ENCODE peak calls at places on chromosomes 3 and 15, in six cellular contexts. K is GM23248, H is OCI-LY7, U is hepatocyte, P is SK-N-SH, I is neural progenitor cell. N is an unnamed sample. For H3K4me1, the result is how much of the 10 kb centered on the place peaks cover.

GRCh38 chr15:100131321-100132224 is 210.2 kb downstream of the ADAMTS17 start:
- DNase-seq in K (no peak), H (no peak), U (peak), P (no peak), I (peak), N (peak)

GRCh38 chr15:40981186-40981585 is 27.9 kb downstream of the CHAC1 start:
- DNase-seq in K (peak), H (no peak), U (no peak), P (no peak), I (no peak), N (no peak)

GRCh38 chr3:64977308-64978100 is 289.7 kb upstream of the ADAMTS9 start:
- DNase-seq in K (peak), H (no peak), U (peak), P (no peak), I (no peak), N (peak)

GRCh38 chr15:74184582-74185091 is 11.1 kb downstream of the ISLR start:
- DNase-seq in K (no peak), H (no peak), U (no peak), P (no peak), I (no peak), N (no peak)

GRCh38 chr3:64223809-64224570 is 1.3 kb downstream of the PRICKLE2 start:
- DNase-seq in K (peak), H (peak), U (no peak), P (no peak), I (peak), N (no peak)

GRCh38 chr3:5017953-5018531 is 38.8 kb downstream of the BHLHE40 start:
- DNase-seq in K (peak), H (no peak), U (peak), P (no peak), I (peak), N (no peak)

GRCh38 chr3:68858549-68858948 is 73.8 kb downstream of the TAFA4 start:
- DNase-seq in K (no peak), H (no peak), U (no peak), P (no peak), I (no peak), N (no peak)

GRCh38 chr15:75517233-75517632 is 61.9 kb downstream of the PTPN9 start:
- DNase-seq in K (no peak), H (no peak), U (no peak), P (no peak), I (no peak), N (no peak)

GRCh38 chr3:124203292-124203691 is 211.4 kb upstream of the ROPN1 start:
- DNase-seq in K (no peak), H (no peak), U (no peak), P (peak), I (peak), N (no peak)

GRCh38 chr15:30943654-30944335 is 40.1 kb downstream of the FAN1 start:
- DNase-seq in K (no peak), H (no peak), U (no peak), P (no peak), I (no peak), N (no peak)

GRCh38 chr3:52053307-52054304 is 2.8 kb downstream of the DUSP7 start:
- DNase-seq in K (peak), H (peak), U (no peak), P (no peak), I (peak), N (no peak)

GRCh38 chr15:74396445-74397238 is 29.2 kb upstream of the CYP11A1 start:
- DNase-seq in K (peak), H (no peak), U (peak), P (no peak), I (no peak), N (no peak)

GRCh38 chr15:72919936-72920455 is 132.3 kb upstream of the NEO1 start:
- DNase-seq in K (no peak), H (no peak), U (no peak), P (no peak), I (no peak), N (no peak)

GRCh38 chr3:10518506-10519150 is 13.2 kb upstream of the ATP2B2 start:
- DNase-seq in K (no peak), H (no peak), U (no peak), P (no peak), I (no peak), N (no peak)

GRCh38 chr3:47731066-47731465 is 50.6 kb downstream of the SMARCC1 start:
- DNase-seq in K (no peak), H (no peak), U (no peak), P (no peak), I (no peak), N (no peak)

GRCh38 chr3:143442761-143443477 is 323.3 kb downstream of the CHST2 start:
- DNase-seq in K (peak), H (no peak), U (no peak), P (no peak), I (no peak), N (no peak)

GRCh38 chr3:6716374-6716773 is 144.5 kb upstream of the GRM7 start:
- DNase-seq in K (no peak), H (peak), U (no peak), P (no peak), I (no peak), N (no peak)

GRCh38 chr3:80492162-80492561 is 724.4 kb upstream of the ROBO1 start:
- DNase-seq in K (no peak), H (no peak), U (no peak), P (no peak), I (no peak), N (no peak)

GRCh38 chr3:162302983-162303624 is 806.5 kb downstream of the OTOL1 start:
- DNase-seq in K (no peak), H (no peak), U (no peak), P (no peak), I (no peak), N (no peak)

GRCh38 chr3:189572249-189572648 is 58.9 kb upstream of the TP63 start:
- DNase-seq in K (peak), H (no peak), U (peak), P (no peak), I (no peak), N (no peak)

GRCh38 chr3:169493512-169494141 is 169.9 kb downstream of the MECOM start:
- DNase-seq in K (no peak), H (no peak), U (no peak), P (no peak), I (no peak), N (no peak)

DNA sequence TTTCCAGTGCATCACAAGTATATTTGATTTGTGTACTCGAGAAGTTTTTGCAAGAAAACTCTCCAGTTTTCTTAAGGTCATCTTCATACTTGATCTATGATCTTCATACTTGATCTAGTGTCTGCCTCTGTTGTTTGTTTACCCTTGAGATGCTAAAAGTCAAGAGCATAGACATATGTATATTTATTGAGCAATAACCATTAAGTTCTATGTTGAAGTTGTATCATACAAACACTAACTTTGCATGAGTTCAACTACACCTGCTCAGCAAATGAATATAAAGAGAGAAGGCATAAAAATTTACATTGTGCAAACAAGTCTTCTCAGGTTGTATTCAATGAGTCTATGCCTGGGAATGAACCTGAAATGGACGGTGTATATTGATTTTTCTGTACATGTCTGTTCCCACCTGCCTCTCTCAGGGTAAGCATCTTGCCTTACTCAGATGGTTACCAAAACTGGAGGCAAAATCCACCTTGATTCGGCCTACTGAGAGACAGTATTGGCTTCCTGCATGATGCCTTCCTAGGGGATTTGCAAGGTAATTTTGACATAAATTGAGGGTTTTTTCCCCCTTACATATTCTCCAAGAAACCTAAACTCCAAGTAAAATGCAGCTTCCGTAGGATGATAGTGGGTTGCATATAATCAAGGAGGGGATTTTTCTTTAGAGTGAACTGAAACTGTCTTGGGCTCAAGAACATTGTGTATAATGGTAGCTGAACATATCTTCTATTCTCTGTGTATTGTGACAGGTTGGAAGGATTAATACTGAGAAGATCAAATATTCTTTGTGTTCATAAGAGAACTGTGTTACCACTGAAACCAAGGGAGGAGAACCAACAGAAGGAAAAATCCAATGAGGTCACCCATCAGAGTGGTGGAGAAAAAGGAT is 110.4 kb downstream of the FILIP1L start:
- DNase-seq in K (no peak), H (no peak), U (no peak), P (no peak), I (no peak), N (no peak)
- H3K4me1 ChIP-seq in K (under half), H (under half), U (under half), P (under half), I (under half), N (under half)

GRCh38 chr3:53813229-53813628 is 33.0 kb downstream of the CHDH start:
- DNase-seq in K (no peak), H (no peak), U (no peak), P (no peak), I (no peak), N (no peak)
- H2AFZ ChIP-seq in K (no peak), H (no peak), U (no peak), P (no peak), I (no peak), N (no peak)

GRCh38 chr15:94282269-94283250 is 51.2 kb downstream of the MCTP2 start:
- DNase-seq in K (no peak), H (no peak), U (no peak), P (no peak), I (no peak), N (no peak)
- TF ChIP-seq EZH2phosphoT487 in K (no peak), H (no peak), U (no peak), P (no peak), I (no peak), N (no peak)

GRCh38 chr15:60017538-60018199 is 13.6 kb downstream of the FOXB1 start:
- DNase-seq in K (no peak), H (no peak), U (no peak), P (no peak), I (no peak), N (no peak)

GRCh38 chr15:60020736-60021135 is 16.6 kb downstream of the FOXB1 start:
- DNase-seq in K (no peak), H (no peak), U (no peak), P (no peak), I (no peak), N (no peak)

GRCh38 chr15:60021589-60022378 is 17.7 kb downstream of the FOXB1 start:
- DNase-seq in K (no peak), H (no peak), U (no peak), P (no peak), I (no peak), N (no peak)

GRCh38 chr15:60026555-60026954 is 22.4 kb downstream of the FOXB1 start:
- DNase-seq in K (peak), H (no peak), U (no peak), P (no peak), I (no peak), N (no peak)

DNA sequence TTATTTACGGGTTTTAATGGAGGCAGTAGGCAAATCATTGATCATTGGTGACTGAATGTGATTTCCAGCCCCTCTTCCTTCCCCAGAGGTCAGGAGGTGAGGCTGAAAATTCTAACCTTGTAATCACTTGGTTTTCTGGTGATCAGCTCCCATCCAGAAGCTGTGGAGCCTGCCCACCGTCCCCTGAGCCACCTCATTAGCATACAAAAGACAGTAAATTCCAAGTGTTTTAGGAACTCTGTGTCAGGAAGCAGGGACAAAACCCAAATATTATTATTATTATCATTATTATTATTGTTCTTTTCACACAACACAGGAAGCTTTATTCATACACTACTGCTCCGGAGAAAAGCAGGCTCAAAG is 18.2 kb downstream of the FOXB1 start:
- DNase-seq in K (no peak), H (no peak), U (no peak), P (no peak), I (no peak), N (no peak)
- H3K4me1 ChIP-seq in K (under half), H (under half), U (under half), P (under half), I (under half), N (under half)

DNA sequence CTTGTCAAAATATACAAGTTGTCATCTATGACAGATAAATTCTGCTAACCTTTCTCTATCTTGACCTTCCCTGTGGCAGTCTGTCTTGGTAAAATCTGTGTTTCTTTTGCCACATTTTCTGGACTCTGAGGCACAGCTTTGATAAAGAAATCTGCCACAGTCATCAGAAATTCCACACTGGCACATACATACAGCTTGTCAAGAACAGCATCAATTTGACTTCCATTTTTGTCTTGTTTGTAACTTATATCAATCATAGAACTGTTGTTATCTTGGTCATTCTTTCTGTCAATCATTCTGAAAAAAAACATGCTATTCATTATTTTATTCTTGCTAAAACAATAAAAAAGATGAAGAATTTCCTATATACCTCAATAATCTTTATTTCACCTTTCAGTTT is 130.8 kb downstream of the VPS13C start:
- DNase-seq in K (no peak), H (no peak), U (no peak), P (no peak), I (no peak), N (no peak)
- H2AFZ ChIP-seq in K (no peak), H (no peak), U (no peak), P (no peak), I (no peak), N (no peak)

GRCh38 chr3:174775603-174776002 is 83.5 kb upstream of the NAALADL2 start:
- DNase-seq in K (no peak), H (no peak), U (peak), P (no peak), I (no peak), N (no peak)
- TF ChIP-seq EZH2phosphoT487 in K (no peak), H (no peak), U (no peak), P (no peak), I (no peak), N (no peak)

DNA sequence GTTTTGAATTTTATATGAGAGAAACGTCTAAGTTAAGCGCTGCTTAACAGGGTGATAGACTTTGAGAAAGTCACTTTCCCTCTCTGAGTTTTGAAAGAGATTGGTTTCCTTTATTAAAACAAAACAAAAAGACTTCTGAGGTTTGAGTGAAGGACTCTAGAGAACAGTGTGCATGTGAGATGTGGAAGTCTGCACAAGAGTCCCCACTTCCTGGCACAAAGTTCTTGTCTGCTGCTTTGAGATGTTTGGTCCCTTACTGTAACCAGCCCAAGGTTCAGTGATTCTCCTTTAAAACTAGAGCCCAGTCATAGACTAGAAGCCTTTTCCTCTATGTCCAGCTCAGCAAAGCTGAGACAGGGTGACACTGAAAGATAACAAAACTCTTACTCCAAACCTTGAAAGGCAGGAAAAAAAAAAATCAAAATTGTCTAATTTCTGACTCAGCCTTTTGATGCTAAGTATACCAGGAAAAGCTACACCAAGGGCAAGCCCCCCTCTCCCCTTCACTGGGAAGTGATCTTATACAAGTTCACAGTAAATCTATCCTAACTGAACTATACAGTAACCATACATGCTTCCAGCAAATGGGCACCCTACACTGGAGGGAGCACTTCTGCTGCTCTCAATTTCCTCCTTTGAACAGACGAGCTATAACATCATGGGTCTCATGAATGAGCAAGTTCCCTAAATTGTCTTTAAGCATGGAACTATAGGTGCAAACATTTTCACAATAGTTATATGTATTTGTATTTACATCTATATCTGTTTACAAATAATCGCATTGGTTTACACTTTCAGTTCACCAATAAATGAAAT is 2.3 kb downstream of the POPDC2 start:
- DNase-seq in K (no peak), H (no peak), U (no peak), P (no peak), I (no peak), N (no peak)
- H3K4me1 ChIP-seq in K (under half), H (under half), U (under half), P (half or more), I (under half), N (under half)

GRCh38 chr3:77672016-77672415 is 632.1 kb downstream of the ROBO2 start:
- DNase-seq in K (no peak), H (no peak), U (no peak), P (no peak), I (no peak), N (no peak)
- H2AFZ ChIP-seq in K (no peak), H (no peak), U (no peak), P (no peak), I (no peak), N (no peak)

DNA sequence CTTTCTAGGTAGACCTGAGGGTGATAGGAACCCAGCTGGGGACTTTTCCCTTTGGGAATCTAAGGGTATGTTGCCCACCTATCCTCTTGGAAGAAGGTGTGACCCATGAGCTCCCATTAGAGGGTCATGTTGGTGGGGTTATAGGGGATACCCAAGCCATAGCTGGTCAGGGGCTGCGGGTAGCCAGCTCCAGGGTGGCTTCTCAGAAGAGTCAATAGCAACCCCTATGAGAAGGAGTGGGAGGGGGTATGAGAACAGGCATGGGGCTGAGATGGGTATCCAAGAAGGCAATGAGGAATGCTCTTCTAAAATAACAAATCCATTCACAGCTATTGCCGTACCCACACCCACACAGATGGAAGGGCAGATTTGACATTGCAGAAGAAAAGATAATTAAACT is 217.8 kb downstream of the UACA start:
- DNase-seq in K (no peak), H (no peak), U (no peak), P (no peak), I (no peak), N (no peak)
- TF ChIP-seq EZH2phosphoT487 in K (no peak), H (no peak), U (no peak), P (no peak), I (no peak), N (no peak)